ENCODE peak calls at places on chromosome 17, in five cellular contexts. R, V, Q, S and J are unnamed samples.

GRCh38 chr17:17416007-17416399 is 60.8 kb upstream of the MED9 start:
- DNase-seq in R (peak), V (peak), Q (peak), S (no peak), J (peak)

GRCh38 chr17:76382305-76382802 is 2.1 kb upstream of the SPHK1 start:
- DNase-seq in S (no peak), V (no peak), R (peak), Q (peak), J (peak)

GRCh38 chr17:65609303-65609702 is 47.9 kb upstream of the AXIN2 start:
- DNase-seq in Q (no peak), S (no peak), V (no peak), R (no peak), J (no peak)

GRCh38 chr17:21510686-21511367 is 134.7 kb downstream of the KCNJ12 start:
- DNase-seq in R (no peak), Q (no peak), V (peak), S (no peak), J (no peak)

GRCh38 chr17:67276075-67276474 is 31.1 kb upstream of the HELZ start:
- DNase-seq in R (no peak), V (no peak), Q (no peak), S (peak), J (peak)

GRCh38 chr17:48630925-48631692 is 5.0 kb upstream of the HOXB9 start:
- DNase-seq in S (no peak), Q (no peak), V (no peak), R (no peak), J (peak)

GRCh38 chr17:14308965-14309879 is 8.3 kb downstream of the HS3ST3B1 start:
- DNase-seq in R (peak), S (peak), V (peak), Q (peak), J (peak)

GRCh38 chr17:50022463-50023130 is 27.6 kb upstream of the DLX3 start:
- DNase-seq in S (no peak), Q (no peak), V (peak), R (peak), J (no peak)

GRCh38 chr17:49101054-49101534 is 31.5 kb upstream of the B4GALNT2 start:
- DNase-seq in Q (no peak), R (peak), S (no peak), V (peak), J (no peak)

GRCh38 chr17:17506181-17506741 is 10.1 kb upstream of the RASD1 start:
- DNase-seq in Q (no peak), R (no peak), S (no peak), V (no peak), J (no peak)

GRCh38 chr17:1047177-1047885 is 50.4 kb downstream of the TIMM22 start:
- DNase-seq in Q (no peak), V (peak), R (peak), S (no peak), J (no peak)

GRCh38 chr17:64357191-64357981 is 33.3 kb downstream of the PECAM1 start:
- DNase-seq in R (peak), Q (no peak), V (peak), S (no peak), J (peak)

GRCh38 chr17:61324540-61324868 is 75.1 kb upstream of the TBX2 start:
- DNase-seq in R (peak), Q (no peak), S (no peak), V (peak), J (no peak)

GRCh38 chr17:49456172-49456965 is 38.7 kb upstream of the NGFR start:
- DNase-seq in Q (no peak), R (peak), V (peak), S (no peak), J (no peak)

GRCh38 chr17:15457723-15458094 is 9.7 kb downstream of the CDRT4 start:
- DNase-seq in V (no peak), R (no peak), Q (no peak), S (no peak), J (no peak)

DNA sequence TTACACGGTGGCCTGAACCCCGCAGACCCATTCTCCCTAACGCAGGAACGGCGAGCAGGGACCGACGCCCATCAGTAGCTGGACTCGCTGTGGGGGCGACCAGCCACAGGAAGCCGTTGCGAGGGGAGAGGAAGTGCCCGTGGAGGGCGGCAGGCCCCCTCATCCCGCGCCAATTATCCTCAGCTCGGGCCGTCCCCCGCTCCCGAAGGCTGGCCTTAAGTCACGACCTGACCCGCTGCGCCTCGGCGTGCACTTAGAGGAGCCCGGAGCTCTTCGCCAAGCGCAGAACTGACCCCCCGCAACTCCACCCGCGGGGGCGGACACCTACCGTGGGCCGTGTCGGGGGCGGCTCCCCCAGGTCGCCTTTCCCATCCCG is 401 bp downstream of the ARL16 start:
- DNase-seq in S (no peak), Q (no peak), R (peak), V (no peak), J (no peak)
- H4K8ac ChIP-seq in S (peak), Q (peak), R (peak), V (peak), J (no peak)

DNA sequence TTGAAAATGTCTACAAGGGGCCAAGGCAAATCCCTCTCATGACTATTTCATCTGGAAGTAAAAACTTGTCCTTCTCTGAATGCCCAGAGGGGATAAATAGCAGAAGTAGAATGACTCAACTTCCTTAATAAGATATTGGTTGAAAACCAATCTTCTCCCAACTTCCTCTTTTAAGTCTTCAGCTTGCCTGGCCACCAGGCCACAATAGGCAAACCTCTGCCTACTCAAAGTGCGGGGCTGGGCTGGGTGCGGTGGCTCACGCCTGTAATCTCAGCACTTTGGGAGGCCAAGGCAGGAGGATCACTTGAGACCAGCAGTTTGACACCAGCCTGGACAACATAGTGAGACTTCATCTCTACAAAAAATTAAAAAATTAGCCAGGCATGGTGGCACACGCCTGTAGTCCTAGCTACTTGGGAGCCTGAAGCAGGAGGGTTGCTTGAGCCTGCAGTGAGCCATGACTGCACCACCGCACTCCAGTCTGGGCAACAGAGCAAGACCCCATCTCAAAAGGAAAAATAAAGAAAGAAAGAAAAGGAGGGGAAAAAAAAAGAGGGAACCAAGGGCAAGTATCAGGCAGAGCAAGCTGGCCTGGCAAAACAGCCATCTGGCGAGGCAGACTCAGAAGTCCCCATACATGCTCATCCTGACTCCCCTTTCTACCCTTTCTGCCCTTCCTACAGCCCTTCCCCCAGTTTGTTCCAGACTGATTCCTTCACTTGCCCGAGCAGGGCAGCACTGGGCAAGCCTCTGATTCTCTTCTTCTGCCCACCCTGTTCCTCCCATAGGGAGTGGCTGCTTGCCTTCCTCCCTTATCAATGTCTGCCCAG is 20.6 kb downstream of the MAP3K14 start:
- DNase-seq in R (peak), Q (no peak), V (peak), S (no peak), J (no peak)
- H3K27ac ChIP-seq in R (peak), Q (no peak), V (peak), S (no peak), J (no peak)

GRCh38 chr17:58303981-58304734 is 23.4 kb upstream of the MPO start:
- DNase-seq in Q (no peak), R (peak), S (peak), V (peak), J (peak)

GRCh38 chr17:58302171-58302918 is 21.6 kb upstream of the MPO start:
- DNase-seq in S (no peak), R (no peak), V (no peak), Q (no peak), J (no peak)

GRCh38 chr17:58304735-58305486 is 23.7 kb downstream of the TSPOAP1 start:
- DNase-seq in R (no peak), S (no peak), V (no peak), Q (no peak), J (no peak)

GRCh38 chr17:58301504-58302150 is 20.9 kb upstream of the MPO start:
- DNase-seq in S (no peak), R (no peak), Q (no peak), V (no peak), J (no peak)

DNA sequence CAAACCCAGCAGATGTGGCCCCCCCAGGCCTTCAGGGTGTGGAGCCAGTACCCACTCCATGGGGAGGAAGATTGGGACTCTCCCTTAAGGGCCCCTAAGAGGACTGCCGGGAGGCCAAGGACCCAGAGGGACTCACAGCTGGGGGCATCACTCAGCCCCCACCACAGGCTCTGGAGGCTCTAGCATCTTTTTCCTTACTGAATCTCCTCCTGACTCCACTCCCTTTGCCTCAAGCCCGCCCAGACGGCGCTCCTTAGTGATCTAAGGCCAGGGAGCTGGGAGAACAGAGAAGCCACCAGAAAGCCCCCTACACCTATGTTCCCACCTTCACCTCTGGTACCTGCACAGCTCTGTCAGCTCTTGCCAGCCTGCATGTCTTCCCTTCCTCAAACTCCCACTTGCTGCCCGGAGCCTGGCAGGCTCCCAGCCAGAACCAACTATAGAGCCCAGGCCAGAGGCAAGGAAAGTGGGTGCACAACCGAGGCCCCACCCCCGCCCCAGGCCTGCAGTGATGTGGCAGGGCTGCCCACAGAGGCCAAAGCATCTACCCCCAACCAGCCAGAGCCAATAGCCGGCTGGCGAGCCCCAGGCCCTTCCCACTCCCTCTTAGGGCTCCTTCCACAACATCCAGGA is 22.3 kb upstream of the MPO start:
- DNase-seq in R (no peak), Q (no peak), S (no peak), V (no peak), J (peak)
- H2AFZ ChIP-seq in R (no peak), Q (no peak), S (no peak), V (no peak), J (no peak)

GRCh38 chr17:8799851-8800212 is 667 bp upstream of the MFSD6L start:
- DNase-seq in R (no peak), V (no peak), S (no peak), Q (no peak), J (no peak)

GRCh38 chr17:8797621-8798175 is 1.5 kb downstream of the MFSD6L start:
- DNase-seq in V (no peak), S (no peak), Q (no peak), R (no peak), J (peak)

GRCh38 chr17:8800656-8801055 is 1.5 kb upstream of the MFSD6L start:
- DNase-seq in S (no peak), R (no peak), Q (no peak), V (no peak), J (peak)

GRCh38 chr17:8799001-8799850 is at the start of gene MFSD6L:
- DNase-seq in Q (no peak), V (no peak), R (no peak), S (peak), J (peak)

GRCh38 chr17:8798176-8799000 is 777 bp downstream of the MFSD6L start:
- DNase-seq in V (no peak), S (no peak), Q (no peak), R (no peak), J (peak)
- H4K8ac ChIP-seq in V (no peak), S (peak), Q (no peak), R (no peak), J (no peak)

GRCh38 chr17:8581002-8581658 is 49.4 kb downstream of the MYH10 start:
- DNase-seq in V (no peak), R (no peak), S (no peak), Q (no peak), J (no peak)

GRCh38 chr17:8577868-8578267 is 52.7 kb downstream of the MYH10 start:
- DNase-seq in S (no peak), Q (no peak), R (no peak), V (no peak), J (no peak)

GRCh38 chr17:8572767-8573166 is 57.8 kb downstream of the MYH10 start:
- DNase-seq in R (no peak), Q (no peak), V (peak), S (no peak), J (no peak)

GRCh38 chr17:8574687-8575086 is 55.8 kb downstream of the MYH10 start:
- DNase-seq in V (peak), Q (no peak), R (no peak), S (no peak), J (no peak)

GRCh38 chr17:8576895-8577294 is 53.6 kb downstream of the MYH10 start:
- DNase-seq in Q (no peak), R (no peak), V (no peak), S (no peak), J (no peak)
- H3K27ac ChIP-seq in Q (no peak), R (no peak), V (no peak), S (no peak), J (no peak)

GRCh38 chr17:3666516-3666915 is 1.9 kb downstream of the TAX1BP3 start:
- DNase-seq in V (no peak), S (no peak), Q (no peak), R (no peak), J (peak)

GRCh38 chr17:3669548-3669947 is 936 bp downstream of the EMC6 start:
- DNase-seq in Q (no peak), R (no peak), S (no peak), V (no peak), J (no peak)

GRCh38 chr17:3667366-3668278 is 756 bp downstream of the TAX1BP3 start:
- DNase-seq in V (peak), S (no peak), R (peak), Q (no peak), J (peak)

GRCh38 chr17:3669085-3669347 is 404 bp downstream of the EMC6 start:
- DNase-seq in V (no peak), Q (no peak), R (no peak), S (no peak), J (peak)

GRCh38 chr17:3668279-3669084 is at the start of the genes EMC6 and TAX1BP3:
- DNase-seq in Q (peak), V (peak), R (peak), S (peak), J (peak)
- H2AFZ ChIP-seq in Q (peak), V (peak), R (peak), S (no peak), J (no peak)

GRCh38 chr17:42537826-42538451 is 1.9 kb downstream of the NAGLU start:
- DNase-seq in R (no peak), V (no peak), S (no peak), Q (no peak), J (no peak)

GRCh38 chr17:42543190-42544079 is 7.4 kb downstream of the NAGLU start:
- DNase-seq in S (no peak), Q (no peak), R (no peak), V (no peak), J (no peak)

GRCh38 chr17:42538482-42538881 is 2.4 kb downstream of the NAGLU start:
- DNase-seq in S (no peak), V (no peak), Q (no peak), R (no peak), J (no peak)

GRCh38 chr17:42544874-42545283 is 7.8 kb upstream of the HSD17B1 start:
- DNase-seq in V (no peak), R (no peak), S (no peak), Q (no peak), J (no peak)

DNA sequence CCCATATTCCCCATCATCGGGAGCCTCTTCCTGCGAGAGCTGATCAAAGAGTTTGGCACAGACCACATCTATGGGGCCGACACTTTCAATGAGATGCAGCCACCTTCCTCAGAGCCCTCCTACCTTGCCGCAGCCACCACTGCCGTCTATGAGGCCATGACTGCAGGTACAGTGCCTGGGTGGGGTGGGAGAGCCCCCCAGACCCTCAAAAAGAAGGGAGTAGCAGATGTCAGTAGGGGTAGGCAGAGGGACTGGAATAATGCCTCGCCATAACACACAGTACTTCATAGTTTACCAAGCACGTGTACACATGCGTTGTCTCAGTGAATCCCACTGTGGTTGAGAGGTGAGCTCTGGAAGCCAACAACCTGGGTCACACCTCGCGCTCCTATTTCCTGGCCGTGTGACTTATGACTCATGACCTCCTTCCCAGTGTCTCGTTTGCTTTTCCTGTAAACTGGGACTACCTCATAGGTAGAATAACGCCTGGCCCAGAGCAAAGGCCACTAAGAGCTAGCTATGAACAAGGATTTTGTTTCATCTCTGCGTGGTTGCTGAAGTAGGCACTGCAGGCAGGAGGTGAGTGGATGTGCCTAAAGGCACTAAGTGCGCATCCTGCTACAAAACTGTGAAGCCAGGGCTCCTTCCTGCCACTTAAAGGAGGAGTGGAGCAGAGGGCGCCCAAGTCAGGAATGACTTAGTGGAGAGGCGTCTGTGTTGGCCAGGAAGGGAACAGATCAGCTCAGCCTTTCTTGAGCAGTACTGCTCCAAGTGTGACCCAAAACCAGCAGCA is 5.2 kb downstream of the NAGLU start:
- DNase-seq in V (no peak), S (no peak), Q (no peak), R (no peak), J (no peak)
- H4K8ac ChIP-seq in V (no peak), S (no peak), Q (no peak), R (no peak), J (no peak)